ENCODE peak calls at places on chromosomes 12 and 14, in four cellular contexts. One of them, this sample, is unnamed.

GRCh38 chr12:110355080-110355479 is 48.4 kb downstream of the ANAPC7 start:
- DNase-seq in WTC11: peak; percentile 61
- DNase-seq in K562: peak; percentile 61
- DNase-seq in GM12878: no peak
- DNase-seq in this sample: peak; percentile 55

GRCh38 chr14:55430024-55430690 is 10.3 kb downstream of the TBPL2 start:
- DNase-seq in WTC11: no peak
- DNase-seq in GM12878: no peak
- DNase-seq in K562: peak; percentile 58
- DNase-seq in this sample: peak; percentile 64

GRCh38 chr14:68749487-68750475 is 43.1 kb downstream of the ZFP36L1 start:
- DNase-seq in GM12878: no peak
- DNase-seq in WTC11: no peak
- DNase-seq in K562: peak; percentile 36
- DNase-seq in this sample: no peak

GRCh38 chr14:54976316-54976715 is 50.6 kb downstream of the WDHD1 start:
- DNase-seq in GM12878: no peak
- DNase-seq in K562: no peak
- DNase-seq in WTC11: no peak
- DNase-seq in this sample: no peak

GRCh38 chr14:78950654-78951053 is 780.5 kb downstream of the NRXN3 start:
- DNase-seq in GM12878: no peak
- DNase-seq in K562: no peak
- DNase-seq in WTC11: no peak
- DNase-seq in this sample: no peak

GRCh38 chr12:101204598-101205304 is 5.3 kb downstream of the SLC5A8 start:
- DNase-seq in GM12878: no peak
- DNase-seq in WTC11: no peak
- DNase-seq in K562: peak; percentile 12
- DNase-seq in this sample: no peak

GRCh38 chr12:6364037-6364360 is 11.4 kb downstream of the SCNN1A start:
- DNase-seq in WTC11: no peak
- DNase-seq in GM12878: no peak
- DNase-seq in K562: no peak
- DNase-seq in this sample: no peak

GRCh38 chr12:56866493-56866892 is 67.7 kb downstream of the SDR9C7 start:
- DNase-seq in WTC11: no peak
- DNase-seq in K562: no peak
- DNase-seq in GM12878: no peak
- DNase-seq in this sample: no peak

GRCh38 chr14:74085047-74085637 is 386 bp downstream of the LIN52 start:
- DNase-seq in K562: peak; percentile 13
- DNase-seq in GM12878: no peak
- DNase-seq in WTC11: peak; percentile 19
- DNase-seq in this sample: peak; percentile 10
- TF ChIP-seq NR2C2 in K562: no peak
- TF ChIP-seq NR2C2 in GM12878: no peak
- TF ChIP-seq NR2C2 in WTC11: no peak
- TF ChIP-seq NR2C2 in this sample: no peak

DNA sequence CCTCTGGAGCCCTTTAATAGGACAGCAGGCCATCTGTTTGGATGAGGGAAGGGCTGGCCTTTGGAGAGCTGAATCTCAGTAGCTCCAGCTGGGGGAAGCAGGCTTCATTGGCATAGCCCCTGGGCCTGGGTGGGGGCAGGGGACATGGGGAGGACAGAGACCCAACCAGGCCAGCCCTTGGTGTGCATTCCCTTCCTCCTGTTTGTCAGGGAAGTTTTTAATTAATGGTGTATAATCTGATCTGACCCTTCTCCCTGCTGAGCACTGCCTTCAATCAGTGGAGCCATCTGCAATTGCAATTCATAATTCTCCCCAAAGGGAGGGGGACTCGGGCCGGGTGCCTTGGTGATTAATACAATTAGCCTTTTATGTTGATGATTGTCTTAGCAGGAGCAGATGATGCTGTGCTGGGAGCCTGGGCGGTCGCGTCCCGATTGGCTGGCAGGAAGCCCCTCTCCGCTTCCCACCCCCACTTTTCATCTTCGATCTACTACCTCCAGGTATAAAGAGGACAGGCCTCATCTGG is 6.4 kb downstream of the AQP6 start:
- DNase-seq in K562: no peak
- DNase-seq in WTC11: no peak
- DNase-seq in GM12878: no peak
- DNase-seq in this sample: no peak
- TF ChIP-seq NR2C2 in K562: no peak
- TF ChIP-seq NR2C2 in WTC11: no peak
- TF ChIP-seq NR2C2 in GM12878: no peak
- TF ChIP-seq NR2C2 in this sample: no peak

GRCh38 chr12:52085682-52086180 is 6.2 kb downstream of the SMIM41 start:
- DNase-seq in GM12878: no peak
- DNase-seq in K562: no peak
- DNase-seq in WTC11: no peak
- DNase-seq in this sample: no peak
- TF ChIP-seq NR2C2 in GM12878: no peak
- TF ChIP-seq NR2C2 in K562: no peak
- TF ChIP-seq NR2C2 in WTC11: no peak
- TF ChIP-seq NR2C2 in this sample: no peak

GRCh38 chr14:58677525-58677924 is 39.8 kb downstream of the DACT1 start:
- DNase-seq in GM12878: no peak
- DNase-seq in WTC11: no peak
- DNase-seq in K562: no peak
- DNase-seq in this sample: no peak
- TF ChIP-seq NR2C2 in GM12878: no peak
- TF ChIP-seq NR2C2 in WTC11: no peak
- TF ChIP-seq NR2C2 in K562: no peak
- TF ChIP-seq NR2C2 in this sample: no peak

This sample was measured in HepG2.